ENCODE peak calls at places on chromosomes 5 and 9, in eight cellular contexts. N, Z, M, C, F, T, U and G are unnamed samples.

GRCh38 chr9:33435821-33436277 is 11.5 kb downstream of the AQP3 start:
- DNase-seq in M (no peak), Z (no peak), C (no peak), T (no peak), U (no peak), N (no peak), F (no peak), G (no peak)

GRCh38 chr9:129140397-129141065 is 29.3 kb downstream of the PTPA start:
- DNase-seq in C (peak; percentile 79), M (peak; percentile 65), N (no peak), U (peak; percentile 58), Z (no peak), F (peak; percentile 69), T (peak; percentile 84), G (no peak)

GRCh38 chr9:86485359-86485758 is 131.1 kb upstream of the TUT7 start:
- DNase-seq in T (no peak), F (no peak), N (no peak), C (no peak), Z (no peak), M (no peak), U (no peak), G (no peak)

GRCh38 chr5:2158109-2158508 is 275.4 kb upstream of the IRX4 start:
- DNase-seq in N (no peak), M (no peak), T (no peak), Z (no peak), C (no peak), F (no peak), U (no peak), G (no peak)

GRCh38 chr5:10219068-10219467 is 30.6 kb downstream of the ATPSCKMT start:
- DNase-seq in T (no peak), N (no peak), Z (no peak), M (no peak), C (no peak), U (no peak), F (no peak), G (no peak)

GRCh38 chr9:1875921-1876448 is 139.2 kb upstream of the SMARCA2 start:
- DNase-seq in F (no peak), N (no peak), C (no peak), Z (no peak), T (no peak), M (no peak), U (no peak), G (peak; percentile 44)

GRCh38 chr5:73789851-73790281 is 163.9 kb downstream of the ARHGEF28 start:
- DNase-seq in N (no peak), F (no peak), T (no peak), U (no peak), C (no peak), M (no peak), Z (no peak), G (no peak)

GRCh38 chr9:124613849-124614248 is 106.7 kb upstream of the NR5A1 start:
- DNase-seq in C (no peak), N (no peak), U (no peak), F (no peak), Z (no peak), M (no peak), T (no peak), G (no peak)

GRCh38 chr5:159855476-159856157 is 60.7 kb upstream of the ADRA1B start:
- DNase-seq in N (peak; percentile 69), C (peak; percentile 82), Z (no peak), F (peak; percentile 79), M (no peak), T (no peak), U (peak; percentile 81), G (no peak)

GRCh38 chr9:33014665-33015014 is 10.4 kb upstream of the DNAJA1 start:
- DNase-seq in U (no peak), N (no peak), F (no peak), Z (no peak), T (no peak), C (no peak), M (no peak), G (no peak)

GRCh38 chr9:124221685-124222084 is 36.1 kb upstream of the NEK6 start:
- DNase-seq in Z (no peak), N (no peak), M (no peak), T (peak; percentile 27), U (no peak), C (no peak), F (peak; percentile 7), G (no peak)

GRCh38 chr9:35510366-35510744 is 20.4 kb downstream of the RUSC2 start:
- DNase-seq in N (no peak), M (no peak), U (no peak), T (no peak), F (no peak), C (no peak), Z (no peak), G (no peak)

GRCh38 chr9:104748359-104749031 is 1.0 kb downstream of the NIPSNAP3A start:
- DNase-seq in M (no peak), N (no peak), Z (no peak), T (peak; percentile 42), U (no peak), C (no peak), F (no peak), G (no peak)

GRCh38 chr5:116573617-116574431 is 799 bp downstream of the SEMA6A start:
- DNase-seq in N (peak; percentile 67), C (no peak), Z (no peak), T (no peak), F (no peak), M (peak; percentile 61), U (no peak), G (peak; percentile 80)

GRCh38 chr9:93127395-93127911 is 6.6 kb downstream of the NINJ1 start:
- DNase-seq in Z (peak; percentile 62), M (peak; percentile 18), N (peak; percentile 64), U (peak; percentile 27), F (peak; percentile 70), T (no peak), C (peak; percentile 72), G (peak; percentile 64)

DNA sequence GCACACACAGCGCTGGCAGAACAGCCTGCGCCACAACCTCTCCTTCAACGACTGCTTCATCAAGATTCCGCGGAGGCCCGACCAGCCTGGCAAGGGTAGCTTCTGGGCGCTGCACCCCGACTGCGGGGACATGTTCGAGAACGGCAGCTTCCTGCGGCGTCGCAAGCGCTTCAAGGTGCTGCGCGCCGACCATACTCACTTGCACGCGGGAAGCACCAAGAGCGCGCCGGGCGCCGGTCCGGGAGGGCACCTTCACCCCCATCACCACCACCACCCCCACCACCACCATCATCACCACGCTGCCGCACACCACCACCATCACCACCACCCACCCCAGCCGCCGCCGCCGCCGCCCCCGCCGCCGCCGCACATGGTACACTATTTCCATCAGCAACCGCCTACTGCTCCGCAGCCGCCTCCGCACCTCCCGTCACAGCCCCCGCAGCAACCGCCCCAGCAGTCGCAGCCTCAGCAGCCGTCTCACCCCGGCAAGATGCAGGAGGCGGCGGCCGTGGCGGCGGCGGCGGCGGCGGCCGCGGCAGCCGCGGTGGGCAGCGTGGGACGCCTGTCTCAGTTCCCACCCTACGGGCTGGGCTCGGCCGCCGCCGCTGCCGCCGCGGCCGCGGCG is 469 bp downstream of the FOXB2 start:
- DNase-seq in T (no peak), M (no peak), Z (no peak), F (no peak), N (no peak), U (no peak), C (no peak), G (no peak)
- H3K4me3 ChIP-seq in T (no peak overlapping the region), M (no peak overlapping the region), Z (no peak overlapping the region), F (peak overlapping the region; percentile 48), N (no peak overlapping the region), U (no peak overlapping the region), C (peak overlapping the region; percentile 11), G (no peak overlapping the region)

GRCh38 chr5:17157294-17157693 is 60.1 kb upstream of the BASP1 start:
- DNase-seq in N (no peak), M (no peak), C (no peak), U (no peak), F (no peak), T (no peak), Z (no peak), G (no peak)
- H3K27ac ChIP-seq in N (no peak overlapping the region), M (no peak overlapping the region), C (no peak overlapping the region), U (no peak overlapping the region), F (no peak overlapping the region), T (no peak overlapping the region), Z (peak overlapping the region; percentile 7), G (no peak overlapping the region)

GRCh38 chr5:178238711-178239592 is 6.3 kb upstream of the PHYKPL start:
- DNase-seq in C (no peak), N (no peak), Z (no peak), T (peak; percentile 55), M (no peak), U (no peak), F (peak; percentile 73), G (no peak)

GRCh38 chr5:178241688-178242231 is 9.2 kb upstream of the PHYKPL start:
- DNase-seq in N (no peak), Z (no peak), C (no peak), T (no peak), F (peak; percentile 51), U (no peak), M (no peak), G (no peak)

GRCh38 chr5:178240772-178241171 is 8.2 kb upstream of the PHYKPL start:
- DNase-seq in N (no peak), M (no peak), U (no peak), Z (no peak), F (peak; percentile 36), T (no peak), C (no peak), G (no peak)

GRCh38 chr5:178241259-178241658 is 8.7 kb upstream of the PHYKPL start:
- DNase-seq in N (no peak), C (no peak), T (no peak), F (peak; percentile 66), U (no peak), Z (no peak), M (no peak), G (no peak)

DNA sequence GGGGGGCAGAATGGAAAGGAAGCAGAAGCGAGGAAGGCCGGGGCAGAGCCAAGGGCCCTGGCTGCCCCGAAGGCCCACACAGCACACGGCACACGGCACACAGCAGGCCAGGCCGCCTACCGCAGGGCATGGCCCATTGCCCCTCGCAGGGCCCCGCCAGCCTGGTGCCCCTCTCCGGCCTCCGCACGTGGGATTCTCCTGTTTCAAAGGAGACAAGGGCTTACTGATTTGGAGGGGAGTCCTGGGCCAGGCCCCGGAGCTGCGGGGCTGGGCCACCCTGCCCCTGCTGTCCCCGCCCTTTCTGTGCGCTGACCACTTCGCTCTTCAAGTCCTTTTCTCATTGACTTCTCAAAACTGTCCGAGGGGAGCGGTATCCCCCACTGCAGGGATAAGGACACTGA is 7.7 kb upstream of the PHYKPL start:
- DNase-seq in C (no peak), M (no peak), U (no peak), N (no peak), Z (no peak), T (no peak), F (peak; percentile 55), G (peak; percentile 42)
- H3K4me1 ChIP-seq in C (no peaks in the 10 kb centered on the region), M (no peaks in the 10 kb centered on the region), U (no peaks in the 10 kb centered on the region), N (peaks cover 52% of the 10 kb centered on the region), Z (peaks cover 27% of the 10 kb centered on the region), T (peaks cover 48% of the 10 kb centered on the region), F (peaks cover 40% of the 10 kb centered on the region), G (no peaks in the 10 kb centered on the region)

DNA sequence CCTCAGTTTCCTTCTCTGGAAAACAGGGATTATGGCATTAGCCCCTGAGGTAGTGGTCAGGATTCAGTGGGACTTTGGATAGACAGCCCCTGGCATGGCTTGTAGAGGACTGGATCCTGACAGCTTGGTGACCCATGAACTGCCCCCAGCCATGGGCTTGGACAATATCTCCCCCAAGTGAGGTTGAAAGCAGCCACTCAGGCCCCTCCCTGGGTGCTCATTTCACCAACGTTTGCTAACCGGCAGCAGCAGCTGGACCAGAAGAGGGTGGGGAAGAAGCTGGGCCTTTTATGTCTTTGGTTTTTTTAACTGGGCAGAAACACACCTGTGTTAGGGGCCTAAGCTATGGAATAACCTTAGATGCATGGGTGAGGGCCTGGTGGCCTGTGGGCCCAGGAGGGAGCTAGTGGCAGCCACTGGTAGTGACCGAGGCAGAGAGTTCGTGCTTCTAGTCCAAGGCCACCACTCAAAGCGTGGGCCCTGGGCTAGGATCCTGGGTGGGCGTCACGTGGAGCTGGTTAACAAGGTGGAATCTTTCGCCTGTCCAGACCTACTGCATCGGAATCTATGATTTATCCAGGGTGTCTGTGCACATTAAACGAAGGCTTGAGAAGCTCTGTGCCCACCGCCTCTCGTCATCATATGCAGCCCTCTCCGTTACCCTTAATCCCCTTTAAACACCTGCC is 1.9 kb downstream of the SLC2A8 start:
- DNase-seq in U (peak; percentile 13), F (no peak), M (no peak), Z (no peak), T (no peak), C (peak; percentile 54), N (peak; percentile 48), G (no peak)
- H3K4me3 ChIP-seq in U (no peak overlapping the region), F (peak overlapping the region; percentile 94), M (peak overlapping the region; percentile 8), Z (no peak overlapping the region), T (peak overlapping the region; percentile 84), C (peak overlapping the region; percentile 84), N (peak overlapping the region; percentile 96), G (no peak overlapping the region)